ENCODE peak calls at places on chromosomes 5 and 9, in seven cellular contexts. One of them, this sample, is unnamed.

GRCh38 chr5:180467028-180467427 is 27.2 kb upstream of the CNOT6 start:
- DNase-seq in cardiac muscle cell: peak; percentile 46
- DNase-seq in SK-N-SH: no peak
- DNase-seq in CD8-positive, alpha-beta T cell: no peak
- DNase-seq in kidney: peak; percentile 88
- DNase-seq in CD4-positive, CD25-positive, alpha-beta regulatory T cell: no peak
- DNase-seq in aorta: peak; percentile 75
- DNase-seq in this sample: no peak

GRCh38 chr5:146703499-146703898 is 175.1 kb downstream of the PPP2R2B start:
- DNase-seq in cardiac muscle cell: no peak
- DNase-seq in SK-N-SH: no peak
- DNase-seq in CD8-positive, alpha-beta T cell: no peak
- DNase-seq in kidney: no peak
- DNase-seq in CD4-positive, CD25-positive, alpha-beta regulatory T cell: no peak
- DNase-seq in aorta: no peak
- DNase-seq in this sample: no peak

GRCh38 chr5:140118294-140118936 is 4.5 kb downstream of the PURA start:
- DNase-seq in cardiac muscle cell: no peak
- DNase-seq in SK-N-SH: no peak
- DNase-seq in CD8-positive, alpha-beta T cell: no peak
- DNase-seq in kidney: no peak
- DNase-seq in CD4-positive, CD25-positive, alpha-beta regulatory T cell: no peak
- DNase-seq in aorta: no peak
- DNase-seq in this sample: no peak

GRCh38 chr9:136762915-136763648 is 1.2 kb downstream of the LCN15 start:
- DNase-seq in cardiac muscle cell: peak; percentile 36
- DNase-seq in SK-N-SH: peak; percentile 96
- DNase-seq in CD8-positive, alpha-beta T cell: no peak
- DNase-seq in kidney: peak; percentile 77
- DNase-seq in CD4-positive, CD25-positive, alpha-beta regulatory T cell: peak; percentile 39
- DNase-seq in aorta: peak; percentile 84
- DNase-seq in this sample: no peak

GRCh38 chr9:125904155-125904841 is 157.1 kb downstream of the PBX3 start:
- DNase-seq in cardiac muscle cell: no peak
- DNase-seq in SK-N-SH: no peak
- DNase-seq in CD8-positive, alpha-beta T cell: no peak
- DNase-seq in kidney: no peak
- DNase-seq in CD4-positive, CD25-positive, alpha-beta regulatory T cell: no peak
- DNase-seq in aorta: no peak
- DNase-seq in this sample: no peak

GRCh38 chr5:150001660-150002493 is 1.3 kb downstream of the HMGXB3 start:
- DNase-seq in cardiac muscle cell: peak; percentile 83
- DNase-seq in SK-N-SH: peak; percentile 78
- DNase-seq in CD8-positive, alpha-beta T cell: peak; percentile 66
- DNase-seq in kidney: no peak
- DNase-seq in CD4-positive, CD25-positive, alpha-beta regulatory T cell: peak; percentile 48
- DNase-seq in aorta: no peak
- DNase-seq in this sample: no peak

GRCh38 chr9:132585954-132586829 is 3.8 kb downstream of the BARHL1 start:
- DNase-seq in cardiac muscle cell: no peak
- DNase-seq in SK-N-SH: peak; percentile 65
- DNase-seq in CD8-positive, alpha-beta T cell: no peak
- DNase-seq in kidney: no peak
- DNase-seq in CD4-positive, CD25-positive, alpha-beta regulatory T cell: no peak
- DNase-seq in aorta: peak; percentile 57
- DNase-seq in this sample: no peak

GRCh38 chr5:77282337-77283027 is 72.0 kb downstream of the PDE8B start:
- DNase-seq in cardiac muscle cell: peak; percentile 49
- DNase-seq in SK-N-SH: peak; percentile 29
- DNase-seq in CD8-positive, alpha-beta T cell: no peak
- DNase-seq in kidney: no peak
- DNase-seq in CD4-positive, CD25-positive, alpha-beta regulatory T cell: no peak
- DNase-seq in aorta: no peak
- DNase-seq in this sample: no peak

GRCh38 chr5:7886849-7887460 is 18.0 kb downstream of the MTRR start:
- DNase-seq in cardiac muscle cell: peak; percentile 69
- DNase-seq in SK-N-SH: peak; percentile 27
- DNase-seq in CD8-positive, alpha-beta T cell: no peak
- DNase-seq in kidney: no peak
- DNase-seq in CD4-positive, CD25-positive, alpha-beta regulatory T cell: no peak
- DNase-seq in aorta: no peak
- DNase-seq in this sample: no peak

GRCh38 chr9:97553841-97554240 is 52.4 kb downstream of the TMOD1 start:
- DNase-seq in cardiac muscle cell: no peak
- DNase-seq in SK-N-SH: no peak
- DNase-seq in CD8-positive, alpha-beta T cell: no peak
- DNase-seq in kidney: no peak
- DNase-seq in CD4-positive, CD25-positive, alpha-beta regulatory T cell: no peak
- DNase-seq in aorta: no peak
- DNase-seq in this sample: no peak

GRCh38 chr9:109903515-109904138 is 123.6 kb downstream of the PALM2AKAP2 start:
- DNase-seq in cardiac muscle cell: peak; percentile 89
- DNase-seq in SK-N-SH: peak; percentile 62
- DNase-seq in CD8-positive, alpha-beta T cell: peak; percentile 50
- DNase-seq in kidney: no peak
- DNase-seq in CD4-positive, CD25-positive, alpha-beta regulatory T cell: peak; percentile 46
- DNase-seq in aorta: no peak
- DNase-seq in this sample: no peak

GRCh38 chr9:121863931-121864330 is 212.5 kb downstream of the DAB2IP start:
- DNase-seq in cardiac muscle cell: peak; percentile 33
- DNase-seq in SK-N-SH: no peak
- DNase-seq in CD8-positive, alpha-beta T cell: no peak
- DNase-seq in kidney: no peak
- DNase-seq in CD4-positive, CD25-positive, alpha-beta regulatory T cell: no peak
- DNase-seq in aorta: no peak
- DNase-seq in this sample: no peak

GRCh38 chr5:127320032-127320945 is 29.7 kb downstream of the MEGF10 start:
- DNase-seq in cardiac muscle cell: peak; percentile 47
- DNase-seq in SK-N-SH: no peak
- DNase-seq in CD8-positive, alpha-beta T cell: no peak
- DNase-seq in kidney: no peak
- DNase-seq in CD4-positive, CD25-positive, alpha-beta regulatory T cell: no peak
- DNase-seq in aorta: no peak
- DNase-seq in this sample: no peak

GRCh38 chr9:37528652-37529072 is 42.9 kb downstream of the POLR1E start:
- DNase-seq in cardiac muscle cell: no peak
- DNase-seq in SK-N-SH: no peak
- DNase-seq in CD8-positive, alpha-beta T cell: no peak
- DNase-seq in kidney: no peak
- DNase-seq in CD4-positive, CD25-positive, alpha-beta regulatory T cell: no peak
- DNase-seq in aorta: no peak
- DNase-seq in this sample: no peak

GRCh38 chr5:109643951-109644350 is 45.8 kb upstream of the MAN2A1 start:
- DNase-seq in cardiac muscle cell: no peak
- DNase-seq in SK-N-SH: no peak
- DNase-seq in CD8-positive, alpha-beta T cell: no peak
- DNase-seq in kidney: no peak
- DNase-seq in CD4-positive, CD25-positive, alpha-beta regulatory T cell: no peak
- DNase-seq in aorta: no peak
- DNase-seq in this sample: no peak
- H3K27ac ChIP-seq in cardiac muscle cell: no peak overlapping the region
- H3K27ac ChIP-seq in SK-N-SH: no peak overlapping the region
- H3K27ac ChIP-seq in CD8-positive, alpha-beta T cell: no peak overlapping the region
- H3K27ac ChIP-seq in kidney: no peak overlapping the region
- H3K27ac ChIP-seq in CD4-positive, CD25-positive, alpha-beta regulatory T cell: no peak overlapping the region
- H3K27ac ChIP-seq in aorta: no peak overlapping the region
- H3K27ac ChIP-seq in this sample: no peak overlapping the region

DNA sequence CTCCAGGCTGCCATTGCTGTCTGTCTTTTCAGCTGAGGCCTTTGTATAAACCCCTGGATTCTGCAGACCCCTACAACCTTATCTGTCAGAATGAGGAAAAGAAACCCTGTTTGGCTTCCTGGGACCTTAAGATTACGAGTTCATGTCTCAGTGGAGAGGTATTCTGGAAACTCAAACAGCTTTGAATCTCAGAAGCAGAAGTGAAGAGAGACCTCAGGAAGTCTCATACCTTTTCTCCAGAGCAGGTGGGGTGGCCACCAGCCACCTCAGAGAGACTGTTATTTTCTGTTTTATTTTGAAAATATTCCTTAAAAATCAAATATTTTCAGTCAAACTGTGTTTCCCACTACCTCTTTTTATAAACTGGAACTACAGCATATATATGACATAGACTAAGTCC is 457.5 kb downstream of the TMEM232 start:
- DNase-seq in cardiac muscle cell: no peak
- DNase-seq in SK-N-SH: no peak
- DNase-seq in CD8-positive, alpha-beta T cell: no peak
- DNase-seq in kidney: no peak
- DNase-seq in CD4-positive, CD25-positive, alpha-beta regulatory T cell: no peak
- DNase-seq in aorta: no peak
- DNase-seq in this sample: no peak
- H3K27ac ChIP-seq in cardiac muscle cell: no peak overlapping the region
- H3K27ac ChIP-seq in SK-N-SH: no peak overlapping the region
- H3K27ac ChIP-seq in CD8-positive, alpha-beta T cell: no peak overlapping the region
- H3K27ac ChIP-seq in kidney: no peak overlapping the region
- H3K27ac ChIP-seq in CD4-positive, CD25-positive, alpha-beta regulatory T cell: no peak overlapping the region
- H3K27ac ChIP-seq in aorta: no peak overlapping the region
- H3K27ac ChIP-seq in this sample: no peak overlapping the region

DNA sequence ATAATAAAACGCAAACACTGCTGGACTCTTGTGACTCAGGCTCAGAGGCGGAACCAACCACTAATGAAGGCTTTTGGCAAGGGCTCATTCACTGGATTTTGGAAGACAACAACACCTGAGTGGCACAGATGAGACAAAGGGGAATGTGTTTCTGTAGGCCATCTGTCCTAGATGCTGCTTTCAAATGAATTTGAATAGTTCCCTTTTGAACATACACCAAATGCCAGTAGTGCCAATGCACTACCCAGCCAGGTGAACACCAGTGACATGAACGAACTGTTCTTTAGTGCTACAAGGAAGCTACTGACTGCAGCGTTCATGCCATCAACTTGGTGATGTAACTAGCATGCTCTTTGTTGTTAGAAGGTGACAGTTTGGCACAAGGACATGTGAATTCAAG is 173.8 kb downstream of the SLC24A2 start:
- DNase-seq in cardiac muscle cell: no peak
- DNase-seq in SK-N-SH: no peak
- DNase-seq in CD8-positive, alpha-beta T cell: no peak
- DNase-seq in kidney: no peak
- DNase-seq in CD4-positive, CD25-positive, alpha-beta regulatory T cell: no peak
- DNase-seq in aorta: no peak
- DNase-seq in this sample: no peak
- H3K27ac ChIP-seq in cardiac muscle cell: no peak overlapping the region
- H3K27ac ChIP-seq in SK-N-SH: no peak overlapping the region
- H3K27ac ChIP-seq in CD8-positive, alpha-beta T cell: no peak overlapping the region
- H3K27ac ChIP-seq in kidney: no peak overlapping the region
- H3K27ac ChIP-seq in CD4-positive, CD25-positive, alpha-beta regulatory T cell: no peak overlapping the region
- H3K27ac ChIP-seq in aorta: no peak overlapping the region
- H3K27ac ChIP-seq in this sample: no peak overlapping the region

GRCh38 chr5:88556415-88556814 is 287.8 kb upstream of the TMEM161B start:
- DNase-seq in cardiac muscle cell: no peak
- DNase-seq in SK-N-SH: no peak
- DNase-seq in CD8-positive, alpha-beta T cell: no peak
- DNase-seq in kidney: no peak
- DNase-seq in CD4-positive, CD25-positive, alpha-beta regulatory T cell: no peak
- DNase-seq in aorta: no peak
- DNase-seq in this sample: no peak
- H3K27ac ChIP-seq in cardiac muscle cell: no peak overlapping the region
- H3K27ac ChIP-seq in SK-N-SH: no peak overlapping the region
- H3K27ac ChIP-seq in CD8-positive, alpha-beta T cell: no peak overlapping the region
- H3K27ac ChIP-seq in kidney: no peak overlapping the region
- H3K27ac ChIP-seq in CD4-positive, CD25-positive, alpha-beta regulatory T cell: no peak overlapping the region
- H3K27ac ChIP-seq in aorta: no peak overlapping the region
- H3K27ac ChIP-seq in this sample: no peak overlapping the region

GRCh38 chr5:14407051-14407450 is 174.5 kb upstream of the OTULINL start:
- DNase-seq in cardiac muscle cell: no peak
- DNase-seq in SK-N-SH: no peak
- DNase-seq in CD8-positive, alpha-beta T cell: no peak
- DNase-seq in kidney: no peak
- DNase-seq in CD4-positive, CD25-positive, alpha-beta regulatory T cell: no peak
- DNase-seq in aorta: no peak
- DNase-seq in this sample: no peak
- H3K27ac ChIP-seq in cardiac muscle cell: no peak overlapping the region
- H3K27ac ChIP-seq in SK-N-SH: peak overlapping the region; percentile 98
- H3K27ac ChIP-seq in CD8-positive, alpha-beta T cell: no peak overlapping the region
- H3K27ac ChIP-seq in kidney: peak overlapping the region; percentile 51
- H3K27ac ChIP-seq in CD4-positive, CD25-positive, alpha-beta regulatory T cell: no peak overlapping the region
- H3K27ac ChIP-seq in aorta: no peak overlapping the region
- H3K27ac ChIP-seq in this sample: peak overlapping the region; percentile 69